ENCODE peak calls at places on chromosomes 3 and 15, in nine cellular contexts. One of them, this sample, is unnamed.

GRCh38 chr3:99269606-99270355 is 368.3 kb upstream of the DCBLD2 start:
- DNase-seq in thoracic aorta: peak
- DNase-seq in Karpas-422: no peak
- DNase-seq in lower lobe of right lung: no peak
- DNase-seq in skeletal muscle cell: no peak
- DNase-seq in psoas muscle: peak
- DNase-seq in neural progenitor cell: no peak
- DNase-seq in fibroblast of lung: no peak
- DNase-seq in CD4-positive, CD25-positive, alpha-beta regulatory T cell: no peak
- DNase-seq in this sample: no peak

GRCh38 chr3:164179110-164179774 is 899.1 kb downstream of the SI start:
- DNase-seq in thoracic aorta: no peak
- DNase-seq in Karpas-422: no peak
- DNase-seq in lower lobe of right lung: no peak
- DNase-seq in skeletal muscle cell: no peak
- DNase-seq in psoas muscle: no peak
- DNase-seq in neural progenitor cell: no peak
- DNase-seq in fibroblast of lung: no peak
- DNase-seq in CD4-positive, CD25-positive, alpha-beta regulatory T cell: no peak
- DNase-seq in this sample: no peak

GRCh38 chr3:126986001-126986400 is 3.1 kb downstream of the PLXNA1 start:
- DNase-seq in thoracic aorta: no peak
- DNase-seq in Karpas-422: no peak
- DNase-seq in lower lobe of right lung: no peak
- DNase-seq in skeletal muscle cell: no peak
- DNase-seq in psoas muscle: no peak
- DNase-seq in neural progenitor cell: no peak
- DNase-seq in fibroblast of lung: no peak
- DNase-seq in CD4-positive, CD25-positive, alpha-beta regulatory T cell: no peak
- DNase-seq in this sample: no peak

GRCh38 chr15:65371976-65372786 is 5.6 kb downstream of the IGDCC3 start:
- DNase-seq in thoracic aorta: no peak
- DNase-seq in Karpas-422: no peak
- DNase-seq in lower lobe of right lung: no peak
- DNase-seq in skeletal muscle cell: no peak
- DNase-seq in psoas muscle: no peak
- DNase-seq in neural progenitor cell: no peak
- DNase-seq in fibroblast of lung: no peak
- DNase-seq in CD4-positive, CD25-positive, alpha-beta regulatory T cell: no peak
- DNase-seq in this sample: no peak

GRCh38 chr3:104206925-104207324 is 1159.8 kb upstream of the ALCAM start:
- DNase-seq in thoracic aorta: no peak
- DNase-seq in Karpas-422: no peak
- DNase-seq in lower lobe of right lung: no peak
- DNase-seq in skeletal muscle cell: no peak
- DNase-seq in psoas muscle: no peak
- DNase-seq in neural progenitor cell: no peak
- DNase-seq in fibroblast of lung: no peak
- DNase-seq in CD4-positive, CD25-positive, alpha-beta regulatory T cell: no peak
- DNase-seq in this sample: no peak

GRCh38 chr3:16761576-16761975 is 123.2 kb upstream of the PLCL2 start:
- DNase-seq in thoracic aorta: no peak
- DNase-seq in Karpas-422: no peak
- DNase-seq in lower lobe of right lung: no peak
- DNase-seq in skeletal muscle cell: no peak
- DNase-seq in psoas muscle: no peak
- DNase-seq in neural progenitor cell: no peak
- DNase-seq in fibroblast of lung: no peak
- DNase-seq in CD4-positive, CD25-positive, alpha-beta regulatory T cell: no peak
- DNase-seq in this sample: no peak

GRCh38 chr15:98666841-98667240 is 18.5 kb downstream of the IGF1R start:
- DNase-seq in thoracic aorta: no peak
- DNase-seq in Karpas-422: no peak
- DNase-seq in lower lobe of right lung: no peak
- DNase-seq in skeletal muscle cell: no peak
- DNase-seq in psoas muscle: no peak
- DNase-seq in neural progenitor cell: no peak
- DNase-seq in fibroblast of lung: no peak
- DNase-seq in CD4-positive, CD25-positive, alpha-beta regulatory T cell: no peak
- DNase-seq in this sample: no peak

GRCh38 chr3:15726881-15727280 is 70.9 kb downstream of the ANKRD28 start:
- DNase-seq in thoracic aorta: no peak
- DNase-seq in Karpas-422: no peak
- DNase-seq in lower lobe of right lung: no peak
- DNase-seq in skeletal muscle cell: no peak
- DNase-seq in psoas muscle: no peak
- DNase-seq in neural progenitor cell: no peak
- DNase-seq in fibroblast of lung: no peak
- DNase-seq in CD4-positive, CD25-positive, alpha-beta regulatory T cell: no peak
- DNase-seq in this sample: no peak

GRCh38 chr15:26126070-26126469 is 262.9 kb upstream of the ATP10A start:
- DNase-seq in thoracic aorta: no peak
- DNase-seq in Karpas-422: no peak
- DNase-seq in lower lobe of right lung: no peak
- DNase-seq in skeletal muscle cell: no peak
- DNase-seq in psoas muscle: no peak
- DNase-seq in neural progenitor cell: no peak
- DNase-seq in fibroblast of lung: no peak
- DNase-seq in CD4-positive, CD25-positive, alpha-beta regulatory T cell: no peak
- DNase-seq in this sample: no peak

GRCh38 chr15:74892931-74893330 is 3.1 kb downstream of the MPI start:
- DNase-seq in thoracic aorta: no peak
- DNase-seq in Karpas-422: no peak
- DNase-seq in lower lobe of right lung: no peak
- DNase-seq in skeletal muscle cell: no peak
- DNase-seq in psoas muscle: no peak
- DNase-seq in neural progenitor cell: no peak
- DNase-seq in fibroblast of lung: no peak
- DNase-seq in CD4-positive, CD25-positive, alpha-beta regulatory T cell: no peak
- DNase-seq in this sample: no peak

GRCh38 chr3:99846472-99846871 is 28.8 kb downstream of the CMSS1 start:
- DNase-seq in thoracic aorta: no peak
- DNase-seq in Karpas-422: no peak
- DNase-seq in lower lobe of right lung: no peak
- DNase-seq in skeletal muscle cell: peak
- DNase-seq in psoas muscle: no peak
- DNase-seq in neural progenitor cell: no peak
- DNase-seq in fibroblast of lung: peak
- DNase-seq in CD4-positive, CD25-positive, alpha-beta regulatory T cell: no peak
- DNase-seq in this sample: no peak

GRCh38 chr3:196051336-196052076 is 30.4 kb downstream of the TFRC start:
- DNase-seq in thoracic aorta: no peak
- DNase-seq in Karpas-422: peak
- DNase-seq in lower lobe of right lung: no peak
- DNase-seq in skeletal muscle cell: no peak
- DNase-seq in psoas muscle: no peak
- DNase-seq in neural progenitor cell: no peak
- DNase-seq in fibroblast of lung: no peak
- DNase-seq in CD4-positive, CD25-positive, alpha-beta regulatory T cell: no peak
- DNase-seq in this sample: no peak

GRCh38 chr3:127827808-127828207 is 5.5 kb upstream of the MGLL start:
- DNase-seq in thoracic aorta: no peak
- DNase-seq in Karpas-422: no peak
- DNase-seq in lower lobe of right lung: no peak
- DNase-seq in skeletal muscle cell: no peak
- DNase-seq in psoas muscle: no peak
- DNase-seq in neural progenitor cell: no peak
- DNase-seq in fibroblast of lung: no peak
- DNase-seq in CD4-positive, CD25-positive, alpha-beta regulatory T cell: no peak
- DNase-seq in this sample: no peak

GRCh38 chr3:192183109-192183508 is 544.2 kb downstream of the FGF12 start:
- DNase-seq in thoracic aorta: no peak
- DNase-seq in Karpas-422: no peak
- DNase-seq in lower lobe of right lung: no peak
- DNase-seq in skeletal muscle cell: no peak
- DNase-seq in psoas muscle: no peak
- DNase-seq in neural progenitor cell: no peak
- DNase-seq in fibroblast of lung: no peak
- DNase-seq in CD4-positive, CD25-positive, alpha-beta regulatory T cell: no peak
- DNase-seq in this sample: no peak

DNA sequence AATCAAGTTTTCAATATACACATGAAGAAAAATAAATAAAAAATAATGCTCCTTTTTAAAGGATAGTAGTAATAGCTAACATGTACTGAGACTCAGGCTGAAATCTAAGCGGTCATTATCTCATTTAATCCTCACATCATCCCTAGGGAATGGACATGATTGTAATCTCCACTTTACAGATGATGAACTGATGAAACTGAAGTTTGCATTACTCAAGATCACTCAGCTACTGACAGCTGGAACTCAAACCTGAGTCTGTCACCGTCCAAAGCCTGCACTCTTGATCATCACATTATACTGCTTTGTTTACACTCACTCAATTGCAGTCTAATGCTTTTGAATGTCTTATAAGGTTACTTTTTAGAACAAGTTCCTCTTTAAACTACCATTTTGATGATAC is 3.2 kb downstream of the NPTN start:
- DNase-seq in thoracic aorta: no peak
- DNase-seq in Karpas-422: peak
- DNase-seq in lower lobe of right lung: no peak
- DNase-seq in skeletal muscle cell: no peak
- DNase-seq in psoas muscle: no peak
- DNase-seq in neural progenitor cell: no peak
- DNase-seq in fibroblast of lung: no peak
- DNase-seq in CD4-positive, CD25-positive, alpha-beta regulatory T cell: no peak
- DNase-seq in this sample: no peak
- H3K4me3 ChIP-seq in thoracic aorta: no peak
- H3K4me3 ChIP-seq in Karpas-422: peak
- H3K4me3 ChIP-seq in lower lobe of right lung: no peak
- H3K4me3 ChIP-seq in skeletal muscle cell: no peak
- H3K4me3 ChIP-seq in psoas muscle: no peak
- H3K4me3 ChIP-seq in neural progenitor cell: peak
- H3K4me3 ChIP-seq in fibroblast of lung: no peak
- H3K4me3 ChIP-seq in CD4-positive, CD25-positive, alpha-beta regulatory T cell: peak
- H3K4me3 ChIP-seq in this sample: no peak

GRCh38 chr3:186596568-186597287 is 16.1 kb upstream of the AHSG start:
- DNase-seq in thoracic aorta: no peak
- DNase-seq in Karpas-422: no peak
- DNase-seq in lower lobe of right lung: peak
- DNase-seq in skeletal muscle cell: no peak
- DNase-seq in psoas muscle: no peak
- DNase-seq in neural progenitor cell: peak
- DNase-seq in fibroblast of lung: peak
- DNase-seq in CD4-positive, CD25-positive, alpha-beta regulatory T cell: no peak
- DNase-seq in this sample: no peak
- H3K4me3 ChIP-seq in thoracic aorta: no peak
- H3K4me3 ChIP-seq in Karpas-422: no peak
- H3K4me3 ChIP-seq in lower lobe of right lung: no peak
- H3K4me3 ChIP-seq in skeletal muscle cell: no peak
- H3K4me3 ChIP-seq in psoas muscle: no peak
- H3K4me3 ChIP-seq in neural progenitor cell: no peak
- H3K4me3 ChIP-seq in fibroblast of lung: no peak
- H3K4me3 ChIP-seq in CD4-positive, CD25-positive, alpha-beta regulatory T cell: no peak
- H3K4me3 ChIP-seq in this sample: no peak

GRCh38 chr15:64246364-64247189 is 83.8 kb upstream of the PPIB start:
- DNase-seq in thoracic aorta: no peak
- DNase-seq in Karpas-422: no peak
- DNase-seq in lower lobe of right lung: no peak
- DNase-seq in skeletal muscle cell: peak
- DNase-seq in psoas muscle: no peak
- DNase-seq in neural progenitor cell: no peak
- DNase-seq in fibroblast of lung: peak
- DNase-seq in CD4-positive, CD25-positive, alpha-beta regulatory T cell: peak
- DNase-seq in this sample: no peak

GRCh38 chr15:64249842-64250575 is 87.2 kb upstream of the PPIB start:
- DNase-seq in thoracic aorta: no peak
- DNase-seq in Karpas-422: no peak
- DNase-seq in lower lobe of right lung: no peak
- DNase-seq in skeletal muscle cell: no peak
- DNase-seq in psoas muscle: no peak
- DNase-seq in neural progenitor cell: no peak
- DNase-seq in fibroblast of lung: no peak
- DNase-seq in CD4-positive, CD25-positive, alpha-beta regulatory T cell: no peak
- DNase-seq in this sample: no peak

GRCh38 chr15:64247535-64247905 is 84.7 kb upstream of the PPIB start:
- DNase-seq in thoracic aorta: no peak
- DNase-seq in Karpas-422: no peak
- DNase-seq in lower lobe of right lung: no peak
- DNase-seq in skeletal muscle cell: no peak
- DNase-seq in psoas muscle: no peak
- DNase-seq in neural progenitor cell: no peak
- DNase-seq in fibroblast of lung: no peak
- DNase-seq in CD4-positive, CD25-positive, alpha-beta regulatory T cell: no peak
- DNase-seq in this sample: no peak

GRCh38 chr15:64249406-64249805 is 86.6 kb upstream of the PPIB start:
- DNase-seq in thoracic aorta: no peak
- DNase-seq in Karpas-422: no peak
- DNase-seq in lower lobe of right lung: no peak
- DNase-seq in skeletal muscle cell: no peak
- DNase-seq in psoas muscle: no peak
- DNase-seq in neural progenitor cell: no peak
- DNase-seq in fibroblast of lung: no peak
- DNase-seq in CD4-positive, CD25-positive, alpha-beta regulatory T cell: no peak
- DNase-seq in this sample: no peak

DNA sequence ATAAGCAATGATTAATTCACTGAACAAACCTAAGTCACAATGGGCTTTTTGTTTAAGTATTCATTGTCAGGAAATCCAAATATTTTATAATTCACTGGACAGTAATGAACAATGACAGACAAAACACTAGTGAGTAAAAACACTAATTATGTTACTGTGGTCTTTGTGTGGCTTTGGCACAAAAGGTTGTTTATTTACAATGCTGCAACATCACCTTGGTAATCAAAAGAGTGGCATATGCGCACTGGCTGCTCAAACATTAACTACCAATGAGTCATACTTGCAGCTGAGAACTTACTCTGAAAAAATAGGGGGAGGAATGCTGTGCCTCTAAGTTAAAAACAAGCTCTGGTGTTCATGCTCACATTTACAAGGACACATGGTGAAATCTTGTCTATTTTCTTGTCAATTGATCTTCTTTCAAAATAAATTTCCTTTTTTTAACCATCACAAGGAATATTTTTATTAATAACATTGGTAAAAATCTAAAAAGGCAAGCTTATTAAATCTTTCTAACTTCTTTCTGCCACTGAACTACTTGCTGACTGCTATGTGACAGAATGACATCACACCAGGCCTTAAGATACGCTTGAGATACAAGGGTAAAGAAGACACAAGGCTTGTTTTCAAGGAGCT is 85.2 kb upstream of the PPIB start:
- DNase-seq in thoracic aorta: no peak
- DNase-seq in Karpas-422: no peak
- DNase-seq in lower lobe of right lung: no peak
- DNase-seq in skeletal muscle cell: peak
- DNase-seq in psoas muscle: no peak
- DNase-seq in neural progenitor cell: no peak
- DNase-seq in fibroblast of lung: peak
- DNase-seq in CD4-positive, CD25-positive, alpha-beta regulatory T cell: no peak
- DNase-seq in this sample: no peak
- H3K4me3 ChIP-seq in thoracic aorta: no peak
- H3K4me3 ChIP-seq in Karpas-422: no peak
- H3K4me3 ChIP-seq in lower lobe of right lung: no peak
- H3K4me3 ChIP-seq in skeletal muscle cell: no peak
- H3K4me3 ChIP-seq in psoas muscle: no peak
- H3K4me3 ChIP-seq in neural progenitor cell: no peak
- H3K4me3 ChIP-seq in fibroblast of lung: no peak
- H3K4me3 ChIP-seq in CD4-positive, CD25-positive, alpha-beta regulatory T cell: no peak
- H3K4me3 ChIP-seq in this sample: no peak

DNA sequence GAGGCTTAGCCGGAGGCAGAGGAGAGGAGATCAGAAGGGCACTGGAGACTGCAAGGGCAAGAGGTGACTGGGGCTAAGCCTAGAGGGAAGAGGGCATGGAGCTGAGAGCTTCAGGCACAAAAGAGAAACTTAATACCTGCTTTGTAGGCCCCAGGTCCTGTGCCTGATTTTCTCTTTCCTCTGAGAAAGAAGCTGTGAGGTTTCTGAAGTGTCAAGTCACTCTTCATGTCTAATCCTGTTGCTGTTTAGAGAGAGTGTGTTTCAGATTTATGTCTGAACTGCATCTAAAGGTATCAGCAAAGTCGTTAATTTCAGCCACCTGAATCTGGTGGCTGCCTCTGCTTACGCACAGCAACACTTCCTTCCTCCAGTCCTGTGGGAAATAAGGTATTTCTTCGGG is 106.9 kb upstream of the RNU6-1 start:
- DNase-seq in thoracic aorta: no peak
- DNase-seq in Karpas-422: no peak
- DNase-seq in lower lobe of right lung: no peak
- DNase-seq in skeletal muscle cell: no peak
- DNase-seq in psoas muscle: no peak
- DNase-seq in neural progenitor cell: no peak
- DNase-seq in fibroblast of lung: no peak
- DNase-seq in CD4-positive, CD25-positive, alpha-beta regulatory T cell: no peak
- DNase-seq in this sample: no peak
- H3K4me3 ChIP-seq in thoracic aorta: no peak
- H3K4me3 ChIP-seq in Karpas-422: no peak
- H3K4me3 ChIP-seq in lower lobe of right lung: no peak
- H3K4me3 ChIP-seq in skeletal muscle cell: no peak
- H3K4me3 ChIP-seq in psoas muscle: no peak
- H3K4me3 ChIP-seq in neural progenitor cell: no peak
- H3K4me3 ChIP-seq in fibroblast of lung: no peak
- H3K4me3 ChIP-seq in CD4-positive, CD25-positive, alpha-beta regulatory T cell: no peak
- H3K4me3 ChIP-seq in this sample: no peak